ENCODE peak calls at places on chromosomes 2 and 18, in ten cellular contexts. H is nephron progenitor cell; Q is stimulated activated CD4-positive, alpha-beta T cell treated with anti-CD3 and anti-CD28 coated beads, Interleukin-1b, Interleukin-23, amount 100 ng/mL, for 4 hours; F is left ventricle myocardium inferior; L is AG08395; T is amniotic stem cell; M is HS-5; B is naive thymus-derived CD8-positive, alpha-beta T cell; I is T47D; X is Kasumi-1. K is an unnamed sample.

GRCh38 chr2:221731432-221731831 is 159.3 kb upstream of the EPHA4 start:
- DNase-seq in M (no peak), L (no peak), H (no peak), I (no peak), B (no peak), F (no peak), X (no peak), T (no peak), Q (no peak), K (peak; percentile 70)

GRCh38 chr2:12043131-12043530 is 296.7 kb downstream of the LPIN1 start:
- DNase-seq in F (no peak), Q (no peak), B (no peak), I (no peak), H (no peak), T (no peak), X (no peak), M (no peak), L (no peak), K (no peak)

GRCh38 chr18:44740000-44740399 is 59.3 kb downstream of the SETBP1 start:
- DNase-seq in F (no peak), M (no peak), H (no peak), Q (no peak), T (no peak), X (no peak), B (no peak), I (no peak), L (no peak), K (no peak)

GRCh38 chr2:230423851-230424458 is 8.0 kb downstream of the SP100 start:
- DNase-seq in M (no peak), T (no peak), H (no peak), I (no peak), X (no peak), F (no peak), L (no peak), B (no peak), Q (no peak), K (no peak)

GRCh38 chr2:235793163-235793752 is 299.4 kb downstream of the AGAP1 start:
- DNase-seq in B (no peak), X (no peak), M (peak; percentile 15), L (peak; percentile 18), I (peak; percentile 44), T (no peak), Q (no peak), F (peak; percentile 29), H (no peak), K (no peak)

GRCh38 chr2:10775036-10775780 is 37.4 kb downstream of the PDIA6 start:
- DNase-seq in B (no peak), F (no peak), I (no peak), L (no peak), M (no peak), T (no peak), X (no peak), H (no peak), Q (no peak), K (no peak)

GRCh38 chr2:120312861-120313694 is 32.9 kb upstream of the INHBB start:
- DNase-seq in H (peak; percentile 79), B (peak; percentile 61), I (peak; percentile 86), T (peak; percentile 64), L (peak; percentile 80), X (peak; percentile 72), F (peak; percentile 80), M (peak; percentile 68), Q (peak; percentile 73), K (peak; percentile 28)

GRCh38 chr2:121886059-121886458 is 130.6 kb downstream of the TSN start:
- DNase-seq in F (no peak), X (no peak), B (no peak), Q (no peak), I (no peak), H (no peak), M (no peak), L (no peak), T (no peak), K (no peak)

GRCh38 chr2:27727257-27727656 is 44.3 kb upstream of the MRPL33 start:
- DNase-seq in B (no peak), X (peak; percentile 47), M (no peak), F (no peak), Q (no peak), I (no peak), T (no peak), L (no peak), H (no peak), K (no peak)

GRCh38 chr18:73283032-73283431 is 415.2 kb upstream of the NETO1 start:
- DNase-seq in L (no peak), F (no peak), H (no peak), Q (no peak), X (no peak), T (no peak), M (no peak), B (no peak), I (no peak), K (no peak)

GRCh38 chr2:227407601-227408089 is 19.9 kb upstream of the SCYGR1 start:
- DNase-seq in F (peak; percentile 59), Q (no peak), T (no peak), X (no peak), I (peak; percentile 75), M (no peak), L (no peak), H (no peak), B (no peak), K (no peak)

GRCh38 chr18:76259726-76260125 is 235.3 kb downstream of the ZNF516 start:
- DNase-seq in F (no peak), I (no peak), L (no peak), H (no peak), X (no peak), B (no peak), M (no peak), T (no peak), Q (no peak), K (no peak)

GRCh38 chr2:165568361-165568760 is 98.9 kb downstream of the CSRNP3 start:
- DNase-seq in I (no peak), L (no peak), B (no peak), F (no peak), X (no peak), M (no peak), T (no peak), Q (no peak), H (no peak), K (no peak)

GRCh38 chr18:26804474-26804873 is 61.0 kb downstream of the AQP4 start:
- DNase-seq in T (no peak), Q (no peak), B (no peak), H (peak; percentile 20), I (peak; percentile 42), M (no peak), X (no peak), L (no peak), F (no peak), K (no peak)

GRCh38 chr2:175034728-175035127 is 29.5 kb upstream of the CHN1 start:
- DNase-seq in H (no peak), T (no peak), B (no peak), F (no peak), M (no peak), Q (no peak), I (no peak), L (no peak), X (no peak), K (no peak)

GRCh38 chr2:11892041-11892440 is 145.6 kb downstream of the LPIN1 start:
- DNase-seq in X (no peak), B (no peak), I (no peak), T (no peak), Q (no peak), M (no peak), L (no peak), H (no peak), F (no peak), K (no peak)

GRCh38 chr18:79590191-79591039 is 89.2 kb upstream of the CTDP1 start:
- DNase-seq in B (no peak), H (no peak), F (peak; percentile 18), M (no peak), I (no peak), X (no peak), L (peak; percentile 22), T (no peak), Q (no peak), K (no peak)

GRCh38 chr2:121018136-121019057 is 266.6 kb downstream of the TFCP2L1 start:
- DNase-seq in H (peak; percentile 25), M (no peak), B (no peak), T (no peak), L (no peak), I (no peak), Q (no peak), X (no peak), F (peak; percentile 25), K (peak; percentile 2)

GRCh38 chr2:57850415-57851130 is 196.0 kb upstream of the VRK2 start:
- DNase-seq in Q (no peak), M (no peak), H (no peak), I (no peak), L (no peak), F (no peak), T (no peak), X (no peak), B (no peak), K (no peak)

GRCh38 chr18:6638470-6638869 is 91.0 kb upstream of the ARHGAP28 start:
- DNase-seq in T (no peak), Q (no peak), X (no peak), B (no peak), F (no peak), I (no peak), M (no peak), L (no peak), H (no peak), K (no peak)

GRCh38 chr2:240711296-240711695 is 19.6 kb downstream of the AQP12A start:
- DNase-seq in Q (no peak), I (no peak), T (no peak), X (no peak), L (no peak), B (no peak), H (no peak), F (no peak), M (no peak), K (no peak)

GRCh38 chr18:7904529-7904928 is 337.4 kb downstream of the PTPRM start:
- DNase-seq in H (no peak), L (peak; percentile 73), T (peak; percentile 43), F (no peak), X (no peak), B (no peak), I (no peak), Q (no peak), M (peak; percentile 52), K (no peak)

GRCh38 chr2:146481629-146482028 is 1363.2 kb upstream of the ACVR2A start:
- DNase-seq in X (no peak), B (no peak), F (no peak), I (no peak), M (peak; percentile 44), L (peak; percentile 24), T (no peak), Q (no peak), H (no peak), K (peak; percentile 28)

GRCh38 chr2:237182422-237183123 is 96.9 kb downstream of the COPS8 start:
- DNase-seq in F (no peak), H (no peak), L (peak; percentile 56), B (no peak), X (no peak), I (no peak), M (no peak), Q (no peak), T (no peak), K (no peak)

GRCh38 chr2:28355521-28356094 is 37.0 kb upstream of the FOSL2 start:
- DNase-seq in H (peak; percentile 45), I (no peak), X (no peak), Q (no peak), T (no peak), F (peak; percentile 77), M (no peak), L (peak; percentile 11), B (no peak), K (no peak)

GRCh38 chr2:25279091-25279651 is 62.6 kb downstream of the DNMT3A start:
- DNase-seq in I (no peak), B (no peak), T (no peak), F (peak; percentile 73), Q (no peak), L (peak; percentile 56), X (peak; percentile 75), H (no peak), M (no peak), K (no peak)

GRCh38 chr2:73376681-73377080 is 9.0 kb upstream of the ALMS1 start:
- DNase-seq in F (no peak), B (no peak), Q (no peak), M (no peak), I (no peak), X (no peak), L (no peak), T (no peak), H (no peak), K (no peak)

GRCh38 chr2:181904022-181904632 is 12.6 kb downstream of the ITPRID2 start:
- DNase-seq in T (no peak), M (peak; percentile 25), X (peak; percentile 65), I (peak; percentile 31), Q (no peak), F (no peak), L (peak; percentile 29), B (peak; percentile 5), H (peak; percentile 4), K (no peak)